ENCODE peak calls at places on chromosomes 11 and 22, in eight cellular contexts. One of them, this sample, is unnamed.

GRCh38 chr11:20109731-20110445 is 50.4 kb downstream of the DBX1 start:
- DNase-seq in gastrocnemius medialis: no peak
- DNase-seq in Caco-2: no peak
- DNase-seq in cardiac fibroblast: peak
- DNase-seq in SK-N-SH: no peak
- DNase-seq in cardiac muscle cell: no peak
- DNase-seq in tibial nerve: no peak
- DNase-seq in lower lobe of right lung: no peak
- DNase-seq in this sample: no peak

GRCh38 chr11:78217650-78218541 is 29.2 kb downstream of the USP35 start:
- DNase-seq in cardiac fibroblast: no peak
- DNase-seq in lower lobe of right lung: no peak
- DNase-seq in gastrocnemius medialis: no peak
- DNase-seq in Caco-2: no peak
- DNase-seq in cardiac muscle cell: no peak
- DNase-seq in tibial nerve: no peak
- DNase-seq in SK-N-SH: no peak
- DNase-seq in this sample: no peak

GRCh38 chr11:88421530-88421929 is 84.0 kb upstream of the CTSC start:
- DNase-seq in tibial nerve: no peak
- DNase-seq in cardiac fibroblast: peak
- DNase-seq in Caco-2: no peak
- DNase-seq in gastrocnemius medialis: no peak
- DNase-seq in lower lobe of right lung: no peak
- DNase-seq in SK-N-SH: no peak
- DNase-seq in cardiac muscle cell: peak
- DNase-seq in this sample: no peak

GRCh38 chr22:40183029-40183581 is 5.4 kb downstream of the TNRC6B start:
- DNase-seq in cardiac muscle cell: peak
- DNase-seq in Caco-2: peak
- DNase-seq in SK-N-SH: no peak
- DNase-seq in tibial nerve: no peak
- DNase-seq in lower lobe of right lung: no peak
- DNase-seq in gastrocnemius medialis: peak
- DNase-seq in cardiac fibroblast: peak
- DNase-seq in this sample: no peak

GRCh38 chr22:42743501-42743991 is 22.9 kb upstream of the A4GALT start:
- DNase-seq in cardiac fibroblast: peak
- DNase-seq in cardiac muscle cell: peak
- DNase-seq in gastrocnemius medialis: peak
- DNase-seq in SK-N-SH: no peak
- DNase-seq in lower lobe of right lung: peak
- DNase-seq in tibial nerve: peak
- DNase-seq in Caco-2: no peak
- DNase-seq in this sample: peak

GRCh38 chr11:120172921-120173705 is 35.2 kb upstream of the TRIM29 start:
- DNase-seq in cardiac fibroblast: no peak
- DNase-seq in Caco-2: no peak
- DNase-seq in cardiac muscle cell: no peak
- DNase-seq in lower lobe of right lung: no peak
- DNase-seq in SK-N-SH: peak
- DNase-seq in tibial nerve: no peak
- DNase-seq in gastrocnemius medialis: no peak
- DNase-seq in this sample: peak

GRCh38 chr11:88103337-88104206 is 71.7 kb downstream of the RAB38 start:
- DNase-seq in Caco-2: peak
- DNase-seq in SK-N-SH: peak
- DNase-seq in tibial nerve: no peak
- DNase-seq in cardiac fibroblast: peak
- DNase-seq in lower lobe of right lung: peak
- DNase-seq in cardiac muscle cell: peak
- DNase-seq in gastrocnemius medialis: no peak
- DNase-seq in this sample: no peak

GRCh38 chr22:26038365-26038764 is 130.9 kb upstream of the SEZ6L start:
- DNase-seq in gastrocnemius medialis: no peak
- DNase-seq in Caco-2: no peak
- DNase-seq in lower lobe of right lung: no peak
- DNase-seq in tibial nerve: no peak
- DNase-seq in cardiac fibroblast: no peak
- DNase-seq in cardiac muscle cell: no peak
- DNase-seq in SK-N-SH: no peak
- DNase-seq in this sample: no peak

GRCh38 chr11:119091966-119092879 is 7.5 kb downstream of the HMBS start:
- DNase-seq in lower lobe of right lung: no peak
- DNase-seq in cardiac muscle cell: peak
- DNase-seq in cardiac fibroblast: no peak
- DNase-seq in tibial nerve: no peak
- DNase-seq in gastrocnemius medialis: no peak
- DNase-seq in Caco-2: no peak
- DNase-seq in SK-N-SH: no peak
- DNase-seq in this sample: no peak

GRCh38 chr11:73218106-73218829 is at the start of gene P2RY2:
- DNase-seq in SK-N-SH: peak
- DNase-seq in tibial nerve: no peak
- DNase-seq in cardiac muscle cell: peak
- DNase-seq in Caco-2: peak
- DNase-seq in gastrocnemius medialis: peak
- DNase-seq in cardiac fibroblast: peak
- DNase-seq in lower lobe of right lung: peak
- DNase-seq in this sample: peak
- H3K4me3 ChIP-seq in SK-N-SH: peak
- H3K4me3 ChIP-seq in tibial nerve: peak
- H3K4me3 ChIP-seq in cardiac muscle cell: peak
- H3K4me3 ChIP-seq in Caco-2: peak
- H3K4me3 ChIP-seq in gastrocnemius medialis: peak
- H3K4me3 ChIP-seq in cardiac fibroblast: peak
- H3K4me3 ChIP-seq in lower lobe of right lung: peak
- H3K4me3 ChIP-seq in this sample: peak

GRCh38 chr11:45925550-45925949 is 3.1 kb downstream of the LARGE2 start:
- DNase-seq in Caco-2: no peak
- DNase-seq in cardiac muscle cell: no peak
- DNase-seq in tibial nerve: no peak
- DNase-seq in SK-N-SH: no peak
- DNase-seq in cardiac fibroblast: no peak
- DNase-seq in lower lobe of right lung: no peak
- DNase-seq in gastrocnemius medialis: no peak
- DNase-seq in this sample: no peak
- H3K4me3 ChIP-seq in Caco-2: no peak
- H3K4me3 ChIP-seq in cardiac muscle cell: no peak
- H3K4me3 ChIP-seq in tibial nerve: no peak
- H3K4me3 ChIP-seq in SK-N-SH: no peak
- H3K4me3 ChIP-seq in cardiac fibroblast: no peak
- H3K4me3 ChIP-seq in lower lobe of right lung: no peak
- H3K4me3 ChIP-seq in gastrocnemius medialis: no peak
- H3K4me3 ChIP-seq in this sample: no peak

GRCh38 chr11:39432929-39433328 is 2026.5 kb downstream of the LRRC4C start:
- DNase-seq in cardiac muscle cell: no peak
- DNase-seq in tibial nerve: no peak
- DNase-seq in Caco-2: no peak
- DNase-seq in SK-N-SH: no peak
- DNase-seq in gastrocnemius medialis: no peak
- DNase-seq in lower lobe of right lung: no peak
- DNase-seq in cardiac fibroblast: no peak
- DNase-seq in this sample: no peak
- H3K4me3 ChIP-seq in cardiac muscle cell: no peak
- H3K4me3 ChIP-seq in tibial nerve: no peak
- H3K4me3 ChIP-seq in Caco-2: no peak
- H3K4me3 ChIP-seq in SK-N-SH: no peak
- H3K4me3 ChIP-seq in gastrocnemius medialis: no peak
- H3K4me3 ChIP-seq in lower lobe of right lung: no peak
- H3K4me3 ChIP-seq in cardiac fibroblast: no peak
- H3K4me3 ChIP-seq in this sample: no peak

DNA sequence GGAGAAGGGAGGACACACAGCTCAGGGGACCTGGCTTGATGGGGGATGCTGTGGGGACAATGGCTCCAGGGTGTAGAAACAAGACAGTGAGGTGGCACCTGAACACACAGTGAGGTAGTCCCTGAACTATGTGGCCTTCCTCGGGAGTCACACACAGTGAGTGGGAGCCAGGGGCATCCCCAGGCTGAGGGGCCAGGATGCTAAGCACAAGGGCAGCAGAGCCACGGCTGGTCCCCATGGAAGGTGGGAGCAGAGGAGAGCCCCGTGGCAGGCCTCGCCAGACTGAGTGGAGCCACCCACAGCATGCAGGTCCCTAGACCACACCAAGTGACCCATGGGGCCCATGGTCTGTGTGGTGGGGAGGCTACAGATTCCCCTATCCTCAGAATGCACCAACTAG is 26.0 kb upstream of the ABCC8 start:
- DNase-seq in gastrocnemius medialis: no peak
- DNase-seq in Caco-2: no peak
- DNase-seq in cardiac muscle cell: no peak
- DNase-seq in lower lobe of right lung: no peak
- DNase-seq in cardiac fibroblast: no peak
- DNase-seq in SK-N-SH: no peak
- DNase-seq in tibial nerve: no peak
- DNase-seq in this sample: no peak
- H3K4me3 ChIP-seq in gastrocnemius medialis: no peak
- H3K4me3 ChIP-seq in Caco-2: no peak
- H3K4me3 ChIP-seq in cardiac muscle cell: no peak
- H3K4me3 ChIP-seq in lower lobe of right lung: no peak
- H3K4me3 ChIP-seq in cardiac fibroblast: no peak
- H3K4me3 ChIP-seq in SK-N-SH: no peak
- H3K4me3 ChIP-seq in tibial nerve: no peak
- H3K4me3 ChIP-seq in this sample: no peak

DNA sequence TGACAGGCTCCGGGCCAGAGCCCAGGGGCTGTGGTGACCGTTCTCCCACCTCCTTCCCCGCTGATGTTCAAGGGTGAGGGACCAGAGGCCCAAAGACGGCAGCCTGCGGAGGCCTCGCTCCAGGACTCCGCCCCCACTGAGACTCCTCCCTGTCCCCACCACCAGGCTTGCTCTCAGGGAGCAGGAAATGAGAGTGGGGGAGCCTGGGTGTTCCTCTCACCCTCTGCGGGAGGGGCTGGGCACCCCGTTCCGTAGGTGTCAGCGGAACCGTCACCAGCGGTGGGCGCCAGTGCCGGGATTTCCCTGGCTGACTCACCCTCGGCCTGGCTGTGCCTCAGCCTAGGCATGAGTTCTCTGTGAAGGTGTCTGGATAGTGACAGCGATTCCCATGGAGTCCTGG is 15.7 kb downstream of the DAGLA start:
- DNase-seq in tibial nerve: peak
- DNase-seq in gastrocnemius medialis: peak
- DNase-seq in SK-N-SH: peak
- DNase-seq in Caco-2: no peak
- DNase-seq in cardiac muscle cell: peak
- DNase-seq in lower lobe of right lung: peak
- DNase-seq in cardiac fibroblast: peak
- DNase-seq in this sample: peak
- H3K4me3 ChIP-seq in tibial nerve: peak
- H3K4me3 ChIP-seq in gastrocnemius medialis: peak
- H3K4me3 ChIP-seq in SK-N-SH: no peak
- H3K4me3 ChIP-seq in Caco-2: no peak
- H3K4me3 ChIP-seq in cardiac muscle cell: no peak
- H3K4me3 ChIP-seq in lower lobe of right lung: peak
- H3K4me3 ChIP-seq in cardiac fibroblast: no peak
- H3K4me3 ChIP-seq in this sample: no peak

GRCh38 chr22:46828323-46829139 is 66.1 kb downstream of the TBC1D22A start:
- DNase-seq in tibial nerve: no peak
- DNase-seq in Caco-2: no peak
- DNase-seq in lower lobe of right lung: no peak
- DNase-seq in gastrocnemius medialis: no peak
- DNase-seq in cardiac fibroblast: no peak
- DNase-seq in SK-N-SH: peak
- DNase-seq in cardiac muscle cell: no peak
- DNase-seq in this sample: no peak
- H3K4me3 ChIP-seq in tibial nerve: no peak
- H3K4me3 ChIP-seq in Caco-2: no peak
- H3K4me3 ChIP-seq in lower lobe of right lung: no peak
- H3K4me3 ChIP-seq in gastrocnemius medialis: no peak
- H3K4me3 ChIP-seq in cardiac fibroblast: no peak
- H3K4me3 ChIP-seq in SK-N-SH: no peak
- H3K4me3 ChIP-seq in cardiac muscle cell: no peak
- H3K4me3 ChIP-seq in this sample: no peak

GRCh38 chr11:111574373-111575230 is 27.6 kb upstream of the SIK2 start:
- DNase-seq in gastrocnemius medialis: no peak
- DNase-seq in cardiac fibroblast: no peak
- DNase-seq in Caco-2: no peak
- DNase-seq in lower lobe of right lung: no peak
- DNase-seq in cardiac muscle cell: no peak
- DNase-seq in tibial nerve: no peak
- DNase-seq in SK-N-SH: no peak
- DNase-seq in this sample: no peak
- H3K4me3 ChIP-seq in gastrocnemius medialis: peak
- H3K4me3 ChIP-seq in cardiac fibroblast: no peak
- H3K4me3 ChIP-seq in Caco-2: no peak
- H3K4me3 ChIP-seq in lower lobe of right lung: peak
- H3K4me3 ChIP-seq in cardiac muscle cell: no peak
- H3K4me3 ChIP-seq in tibial nerve: no peak
- H3K4me3 ChIP-seq in SK-N-SH: no peak
- H3K4me3 ChIP-seq in this sample: no peak

GRCh38 chr11:132125855-132126841 is 755.7 kb downstream of the NTM start:
- DNase-seq in gastrocnemius medialis: peak
- DNase-seq in cardiac muscle cell: peak
- DNase-seq in lower lobe of right lung: no peak
- DNase-seq in SK-N-SH: peak
- DNase-seq in Caco-2: no peak
- DNase-seq in cardiac fibroblast: peak
- DNase-seq in tibial nerve: no peak
- DNase-seq in this sample: no peak
- H3K4me3 ChIP-seq in gastrocnemius medialis: peak
- H3K4me3 ChIP-seq in cardiac muscle cell: no peak
- H3K4me3 ChIP-seq in lower lobe of right lung: peak
- H3K4me3 ChIP-seq in SK-N-SH: no peak
- H3K4me3 ChIP-seq in Caco-2: no peak
- H3K4me3 ChIP-seq in cardiac fibroblast: peak
- H3K4me3 ChIP-seq in tibial nerve: peak
- H3K4me3 ChIP-seq in this sample: peak

This sample was measured in spleen.